ENCODE peak calls at places on chromosomes 1 and 21, in four cellular contexts. Z is Kasumi-1; I is CD8-positive, alpha-beta T cell; C is SK-N-DZ. O is an unnamed sample.

GRCh38 chr1:36081926-36082485 is 1.9 kb upstream of the TEKT2 start:
- DNase-seq in Z (no peak), I (no peak), C (no peak), O (no peak)

GRCh38 chr1:184145083-184145482 is 93.6 kb downstream of the TSEN15 start:
- DNase-seq in Z (no peak), I (no peak), C (no peak), O (no peak)

GRCh38 chr21:37587203-37587602 is 220.6 kb downstream of the DYRK1A start:
- DNase-seq in Z (no peak), I (no peak), C (no peak), O (no peak)

GRCh38 chr1:223143760-223144248 is 756 bp upstream of the TLR5 start:
- DNase-seq in Z (peak), I (peak), C (no peak), O (no peak)

GRCh38 chr1:168135116-168135981 is 1.4 kb downstream of the GPR161 start:
- DNase-seq in Z (no peak), I (no peak), C (peak), O (no peak)

GRCh38 chr1:245298781-245299180 is 144.0 kb downstream of the KIF26B start:
- DNase-seq in Z (no peak), I (no peak), C (no peak), O (no peak)

GRCh38 chr1:22143065-22143514 is at the start of gene WNT4:
- DNase-seq in Z (no peak), I (peak), C (no peak), O (no peak)

GRCh38 chr21:28675265-28676041 is 317.2 kb downstream of the LTN1 start:
- DNase-seq in Z (no peak), I (no peak), C (no peak), O (no peak)

GRCh38 chr1:51740652-51741051 is 123.8 kb downstream of the OSBPL9 start:
- DNase-seq in Z (no peak), I (no peak), C (no peak), O (no peak)

GRCh38 chr21:32351428-32351827 is 41.4 kb downstream of the URB1 start:
- DNase-seq in Z (no peak), I (no peak), C (no peak), O (no peak)

GRCh38 chr1:229385853-229386456 is 43.1 kb upstream of the CCSAP start:
- DNase-seq in Z (no peak), I (no peak), C (no peak), O (no peak)

GRCh38 chr1:178055779-178056471 is 38.0 kb upstream of the RASAL2 start:
- DNase-seq in Z (peak), I (no peak), C (no peak), O (no peak)

GRCh38 chr1:47325530-47325929 is 8.1 kb upstream of the CMPK1 start:
- DNase-seq in Z (no peak), I (no peak), C (no peak), O (no peak)

GRCh38 chr1:26490155-26490554 is 17.9 kb downstream of the HMGN2 start:
- DNase-seq in Z (no peak), I (no peak), C (no peak), O (no peak)

GRCh38 chr1:213925783-213926182 is 62.0 kb upstream of the PROX1 start:
- DNase-seq in Z (no peak), I (no peak), C (no peak), O (no peak)

GRCh38 chr1:13826591-13826990 is 126.6 kb downstream of the PRDM2 start:
- DNase-seq in Z (no peak), I (no peak), C (no peak), O (no peak)

GRCh38 chr1:247456914-247457638 is 828 bp downstream of the OR2B11 start:
- DNase-seq in Z (no peak), I (no peak), C (no peak), O (no peak)

GRCh38 chr1:234730542-234731370 is 120.8 kb upstream of the IRF2BP2 start:
- DNase-seq in Z (no peak), I (no peak), C (peak), O (no peak)

GRCh38 chr1:205936846-205937707 is 6.2 kb downstream of the SLC26A9 start:
- DNase-seq in Z (no peak), I (no peak), C (no peak), O (no peak)

GRCh38 chr1:172885411-172885810 is 165.3 kb downstream of the TNFSF18 start:
- DNase-seq in Z (no peak), I (no peak), C (no peak), O (no peak)

GRCh38 chr1:115266729-115267421 is 71.2 kb downstream of the NGF start:
- DNase-seq in Z (no peak), I (no peak), C (no peak), O (no peak)

GRCh38 chr1:28258628-28259251 is 578 bp upstream of the SESN2 start:
- DNase-seq in Z (peak), I (no peak), C (no peak), O (no peak)

GRCh38 chr1:200510228-200510623 is 100.4 kb upstream of the ZNF281 start:
- DNase-seq in Z (peak), I (peak), C (peak), O (peak)

GRCh38 chr1:58941471-58942289 is 157.8 kb upstream of the JUN start:
- DNase-seq in Z (peak), I (peak), C (no peak), O (peak)

GRCh38 chr1:24972257-24973242 is 42.5 kb upstream of the RUNX3 start:
- DNase-seq in Z (no peak), I (no peak), C (no peak), O (no peak)

GRCh38 chr1:93615201-93616150 is 66.2 kb downstream of the BCAR3 start:
- DNase-seq in Z (no peak), I (no peak), C (no peak), O (no peak)

O was measured in GDM1.